ENCODE peak calls at places on chromosomes 3 and 15, in five cellular contexts. A, J, S, N and B are unnamed samples.

GRCh38 chr3:66276705-66277274 is 56.0 kb downstream of the SLC25A26 start:
- DNase-seq in A (peak; percentile 83), J (peak; percentile 68), N (peak; percentile 74), S (peak; percentile 68), B (peak; percentile 63)

GRCh38 chr3:120894285-120894684 is 13.7 kb upstream of the STXBP5L start:
- DNase-seq in S (no peak), J (no peak), A (peak; percentile 17), N (no peak), B (no peak)

GRCh38 chr15:33201376-33202189 is 7.1 kb upstream of the FMN1 start:
- DNase-seq in J (peak; percentile 68), A (peak; percentile 81), N (peak; percentile 46), S (peak; percentile 99), B (peak; percentile 64)

GRCh38 chr3:78644847-78645246 is 1123.0 kb downstream of the ROBO1 start:
- DNase-seq in A (no peak), J (no peak), N (no peak), S (no peak), B (no peak)

GRCh38 chr3:64290864-64291263 is 65.6 kb upstream of the PRICKLE2 start:
- DNase-seq in J (peak; percentile 30), S (peak; percentile 9), N (no peak), A (no peak), B (no peak)

GRCh38 chr3:188001052-188001567 is 152.8 kb upstream of the LPP start:
- DNase-seq in J (no peak), N (no peak), S (no peak), A (no peak), B (no peak)

GRCh38 chr15:51191072-51191665 is 96.5 kb upstream of the TNFAIP8L3 start:
- DNase-seq in N (no peak), J (no peak), A (no peak), S (peak; percentile 12), B (no peak)

GRCh38 chr3:117814975-117815374 is 1105.4 kb downstream of the TUSC7 start:
- DNase-seq in J (no peak), N (peak; percentile 56), S (no peak), A (no peak), B (peak; percentile 19)

GRCh38 chr15:81293728-81294500 is 30.0 kb downstream of the STARD5 start:
- DNase-seq in A (no peak), S (no peak), J (no peak), N (no peak), B (no peak)

GRCh38 chr3:100295089-100295488 is 34.3 kb downstream of the TBC1D23 start:
- DNase-seq in J (no peak), N (no peak), S (no peak), A (no peak), B (no peak)

GRCh38 chr15:44298878-44299277 is 10.4 kb downstream of the GOLM2 start:
- DNase-seq in S (no peak), J (peak; percentile 27), N (peak; percentile 14), A (no peak), B (no peak)

GRCh38 chr15:101499863-101500713 is 10.6 kb upstream of the PCSK6 start:
- DNase-seq in J (no peak), A (no peak), S (no peak), N (no peak), B (no peak)

GRCh38 chr3:49022751-49023171 is 840 bp downstream of the NDUFAF3 start:
- DNase-seq in S (no peak), A (no peak), N (peak; percentile 36), J (peak; percentile 82), B (no peak)

GRCh38 chr3:38565339-38566214 is 69.4 kb downstream of the EXOG start:
- DNase-seq in J (no peak), N (no peak), S (no peak), A (no peak), B (no peak)

GRCh38 chr15:73991260-73991659 is 835 bp downstream of the STOML1 start:
- DNase-seq in S (no peak), N (peak; percentile 45), A (peak; percentile 44), J (peak; percentile 95), B (peak; percentile 48)

GRCh38 chr3:42117175-42118008 is 26.2 kb downstream of the TRAK1 start:
- DNase-seq in N (peak; percentile 70), A (peak; percentile 61), S (peak; percentile 56), J (no peak), B (peak; percentile 84)

GRCh38 chr3:169394316-169394715 is 269.2 kb downstream of the MECOM start:
- DNase-seq in N (no peak), J (no peak), S (no peak), A (no peak), B (no peak)

GRCh38 chr3:194985031-194985578 is 285.9 kb downstream of the XXYLT1 start:
- DNase-seq in S (peak; percentile 80), N (peak; percentile 73), A (peak; percentile 78), J (peak; percentile 95), B (peak; percentile 66)

GRCh38 chr3:139288266-139288821 is 55.5 kb upstream of the MRPS22 start:
- DNase-seq in J (no peak), A (peak; percentile 52), N (no peak), S (no peak), B (no peak)

GRCh38 chr3:134370611-134371451 is 3.4 kb downstream of the AMOTL2 start:
- DNase-seq in S (no peak), J (peak; percentile 76), A (no peak), N (no peak), B (no peak)

GRCh38 chr3:143484851-143485512 is 363.3 kb downstream of the SLC9A9 start:
- DNase-seq in S (no peak), N (no peak), A (no peak), J (no peak), B (no peak)

GRCh38 chr15:65303687-65304392 is 637 bp upstream of the RNU5B-1 start:
- DNase-seq in S (peak; percentile 55), J (peak; percentile 88), A (peak; percentile 71), N (peak; percentile 61), B (peak; percentile 68)

GRCh38 chr3:194964809-194965208 is 279.1 kb downstream of the FAM43A start:
- DNase-seq in J (no peak), N (no peak), S (no peak), A (no peak), B (no peak)

GRCh38 chr15:36769110-36769509 is 189.7 kb downstream of the CDIN1 start:
- DNase-seq in A (no peak), N (peak; percentile 56), S (no peak), J (no peak), B (peak; percentile 47)

GRCh38 chr3:1118074-1118473 is 25.2 kb downstream of the CNTN6 start:
- DNase-seq in N (peak; percentile 2), A (peak; percentile 76), J (no peak), S (peak; percentile 0), B (peak; percentile 88)

GRCh38 chr15:66884661-66885237 is 180.7 kb upstream of the SMAD3 start:
- DNase-seq in N (no peak), A (no peak), J (no peak), S (no peak), B (no peak)

GRCh38 chr3:194268659-194269487 is 82.3 kb downstream of the CPN2 start:
- DNase-seq in J (peak; percentile 72), A (no peak), S (no peak), N (no peak), B (no peak)

GRCh38 chr3:148922467-148922866 is 57.4 kb downstream of the CPA3 start:
- DNase-seq in A (no peak), S (no peak), N (no peak), J (no peak), B (no peak)

GRCh38 chr15:58773024-58773423 is 1.9 kb downstream of the MINDY2 start:
- DNase-seq in S (no peak), A (no peak), N (no peak), J (peak; percentile 23), B (no peak)

GRCh38 chr15:55253580-55253979 is 36.0 kb downstream of the RAB27A start:
- DNase-seq in N (peak; percentile 91), S (no peak), A (no peak), J (peak; percentile 90), B (peak; percentile 81)

DNA sequence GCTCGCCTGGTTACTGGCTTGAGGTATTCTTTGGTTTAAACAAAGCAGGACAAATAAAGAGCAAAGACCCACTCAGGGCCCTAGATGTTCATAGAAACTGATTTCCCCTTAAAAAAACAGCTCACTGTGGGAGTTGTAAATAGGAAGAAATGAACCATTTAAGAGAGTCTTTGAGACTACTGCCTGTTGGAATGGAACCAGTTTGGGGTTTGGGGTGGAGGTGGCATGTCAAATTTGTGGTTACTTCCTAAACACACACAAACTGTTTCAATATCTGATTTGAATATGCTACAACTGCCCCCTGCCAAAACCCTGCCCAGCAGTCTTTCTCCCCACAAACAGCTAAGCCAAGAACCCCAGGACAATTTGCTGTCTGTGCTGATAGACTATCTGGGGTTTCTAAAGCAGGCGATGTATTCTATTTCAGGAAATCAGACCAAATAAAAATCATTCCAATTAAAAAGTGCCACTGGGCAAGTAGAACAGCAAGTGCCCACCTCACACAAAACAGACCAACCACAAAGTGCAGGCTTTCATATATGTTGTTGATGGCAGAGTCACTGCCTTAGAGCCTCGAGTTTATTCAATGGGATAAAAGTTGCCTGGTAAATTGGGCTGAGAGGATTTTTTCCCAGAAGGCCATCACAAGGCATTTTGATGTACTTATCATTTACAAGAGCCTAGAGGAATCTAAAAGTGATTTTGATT is 293.9 kb upstream of the PROK2 start:
- DNase-seq in A (no peak), N (no peak), J (no peak), S (no peak), B (no peak)
- H3K4me1 ChIP-seq in A (no peaks in the 10 kb centered on the region), N (no peaks in the 10 kb centered on the region), J (peaks cover 10% of the 10 kb centered on the region), S (peaks cover 8% of the 10 kb centered on the region), B (no peaks in the 10 kb centered on the region)

DNA sequence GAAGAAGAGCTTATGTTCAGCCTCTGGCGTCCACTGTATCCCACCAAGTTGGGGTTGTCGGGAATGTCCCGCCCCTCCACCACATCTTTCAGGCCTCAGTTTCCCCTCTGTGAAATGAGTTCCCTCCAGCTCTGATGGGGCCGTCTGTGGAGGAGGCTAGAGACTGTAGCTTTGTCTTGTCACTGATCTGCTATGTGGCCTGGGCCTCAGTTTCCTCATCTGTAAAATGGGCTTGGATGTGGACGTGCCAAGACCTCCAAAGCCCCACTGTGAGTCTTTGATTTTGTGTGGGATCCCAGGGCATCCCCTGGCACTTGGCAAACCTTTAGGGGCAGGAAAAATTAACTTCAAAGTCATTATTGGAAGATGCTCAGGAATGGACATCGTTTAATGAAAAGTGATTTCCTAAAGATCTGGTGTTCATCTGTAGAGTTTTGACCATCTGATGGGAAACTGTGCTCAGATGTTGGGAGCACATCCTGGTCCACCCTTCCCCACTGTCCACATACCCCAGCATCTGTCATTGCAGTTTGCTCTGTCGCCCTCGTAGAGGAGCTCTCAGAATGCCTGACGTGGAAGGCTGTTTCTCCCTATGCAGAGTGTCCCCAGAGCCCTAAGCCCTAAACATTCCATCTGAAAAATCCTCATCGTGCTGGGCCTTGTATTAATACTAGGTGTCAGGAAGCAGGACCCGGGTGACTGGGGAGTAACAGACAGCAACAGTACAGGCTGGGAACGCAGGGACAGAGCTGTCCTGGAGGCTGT is 28.5 kb downstream of the SLC6A6 start:
- DNase-seq in N (peak; percentile 54), A (no peak), J (no peak), S (no peak), B (no peak)
- H2AFZ ChIP-seq in N (no peak overlapping the region), A (no peak overlapping the region), J (no peak overlapping the region), S (peak overlapping the region; percentile 17), B (no peak overlapping the region)

DNA sequence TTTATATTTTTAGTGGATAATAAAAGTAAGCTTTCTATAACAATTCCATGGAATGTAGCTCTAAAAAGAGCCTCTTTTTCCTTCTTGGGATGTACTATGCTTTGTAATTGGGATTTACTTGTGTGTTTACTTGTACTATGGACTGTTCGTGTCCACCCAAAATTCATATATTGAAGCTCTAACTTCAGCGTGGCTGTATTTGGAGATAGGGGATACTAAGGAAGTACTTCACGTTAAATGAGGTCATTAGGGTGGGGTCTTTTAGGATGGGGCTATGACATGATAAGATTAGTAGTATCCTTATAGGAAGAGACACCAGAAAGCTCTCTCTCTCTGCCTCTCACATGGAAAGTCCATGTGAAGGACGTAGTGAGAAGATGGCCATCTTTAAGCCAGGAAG is 64.9 kb downstream of the P3H2 start:
- DNase-seq in S (no peak), N (no peak), J (no peak), A (no peak), B (no peak)
- H3K4me1 ChIP-seq in S (peaks cover 11% of the 10 kb centered on the region), N (peaks cover 7% of the 10 kb centered on the region), J (peaks cover 38% of the 10 kb centered on the region), A (no peaks in the 10 kb centered on the region), B (peaks cover 16% of the 10 kb centered on the region)

GRCh38 chr3:129235310-129235917 is 14.0 kb upstream of the COPG1 start:
- DNase-seq in S (no peak), A (no peak), J (no peak), N (no peak), B (no peak)
- H2AFZ ChIP-seq in S (no peak overlapping the region), A (no peak overlapping the region), J (no peak overlapping the region), N (no peak overlapping the region), B (no peak overlapping the region)